ENCODE peak calls at places on chromosome 7, in ten cellular contexts. P is heart left ventricle; T is astrocyte; C is upper lobe of right lung; V is colonic mucosa; U is cardiac fibroblast; O is CD8-positive, alpha-beta T cell; D is cardiac muscle cell; G is NB4; F is coronary artery. K is an unnamed sample.

GRCh38 chr7:137295925-137296324 is 47.6 kb downstream of the PTN start:
- DNase-seq in P (no peak), T (no peak), C (no peak), V (no peak), U (no peak), O (no peak), D (no peak), G (no peak), F (no peak), K (no peak)

GRCh38 chr7:127667751-127668530 is 15.9 kb downstream of the SND1 start:
- DNase-seq in P (no peak), T (no peak), C (no peak), V (no peak), U (peak), O (no peak), D (no peak), G (peak), F (no peak), K (no peak)

GRCh38 chr7:54349259-54349658 is 192.9 kb upstream of the VSTM2A start:
- DNase-seq in P (no peak), T (peak), C (no peak), V (no peak), U (peak), O (no peak), D (no peak), G (no peak), F (no peak), K (no peak)

GRCh38 chr7:14207154-14207553 is 217.7 kb upstream of the ETV1 start:
- DNase-seq in P (peak), T (peak), C (no peak), V (no peak), U (peak), O (no peak), D (peak), G (no peak), F (no peak), K (no peak)

GRCh38 chr7:140541513-140542192 is 62.3 kb upstream of the MKRN1 start:
- DNase-seq in P (peak), T (peak), C (no peak), V (peak), U (peak), O (no peak), D (peak), G (no peak), F (no peak), K (peak)

GRCh38 chr7:38975944-38976392 is 1.7 kb upstream of the POU6F2 start:
- DNase-seq in P (no peak), T (no peak), C (peak), V (no peak), U (no peak), O (no peak), D (no peak), G (no peak), F (no peak), K (peak)

GRCh38 chr7:23938230-23938629 is 228.2 kb downstream of the STK31 start:
- DNase-seq in P (no peak), T (no peak), C (no peak), V (no peak), U (peak), O (no peak), D (no peak), G (no peak), F (no peak), K (no peak)

GRCh38 chr7:39501358-39501757 is 64.8 kb upstream of the YAE1 start:
- DNase-seq in P (no peak), T (no peak), C (no peak), V (no peak), U (no peak), O (no peak), D (no peak), G (no peak), F (no peak), K (no peak)

GRCh38 chr7:134533288-134533771 is 6.0 kb downstream of the AKR1B10 start:
- DNase-seq in P (no peak), T (no peak), C (no peak), V (no peak), U (no peak), O (no peak), D (no peak), G (no peak), F (peak), K (no peak)

GRCh38 chr7:66043681-66044497 is 31.7 kb upstream of the ASL start:
- DNase-seq in P (peak), T (peak), C (peak), V (peak), U (no peak), O (peak), D (peak), G (peak), F (no peak), K (no peak)

GRCh38 chr7:16114071-16114470 is 307.3 kb downstream of the CRPPA start:
- DNase-seq in P (no peak), T (no peak), C (no peak), V (no peak), U (no peak), O (no peak), D (no peak), G (no peak), F (no peak), K (no peak)

GRCh38 chr7:41702635-41703371 is at the start of gene INHBA:
- DNase-seq in P (peak), T (peak), C (no peak), V (no peak), U (peak), O (no peak), D (peak), G (no peak), F (no peak), K (no peak)

GRCh38 chr7:157727964-157728615 is 391.3 kb downstream of the DNAJB6 start:
- DNase-seq in P (no peak), T (no peak), C (no peak), V (no peak), U (no peak), O (no peak), D (no peak), G (no peak), F (no peak), K (no peak)

GRCh38 chr7:141649137-141649864 is 52.7 kb downstream of the DENND11 start:
- DNase-seq in P (no peak), T (peak), C (no peak), V (no peak), U (no peak), O (no peak), D (no peak), G (no peak), F (no peak), K (no peak)

DNA sequence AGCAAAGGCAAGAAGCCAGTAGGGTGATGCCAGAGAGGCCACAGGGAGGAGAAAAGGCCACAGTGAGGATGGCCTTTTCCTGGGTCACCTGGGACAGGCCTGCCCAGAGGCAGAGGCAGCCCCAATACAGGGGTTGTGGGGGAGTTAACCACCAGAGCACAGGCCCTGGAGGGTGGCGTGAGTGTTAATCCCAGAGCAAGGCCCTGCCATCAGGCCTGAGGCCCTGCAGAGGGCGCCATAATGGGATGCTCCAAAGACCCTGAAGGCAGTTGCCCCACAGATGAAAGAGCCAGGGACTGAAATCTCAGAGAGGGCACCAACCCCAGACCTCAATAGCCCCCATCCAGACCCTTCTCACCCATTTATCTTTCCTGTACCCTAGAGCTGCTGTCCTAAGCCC is 23.9 kb downstream of the SLC13A4 start:
- DNase-seq in P (no peak), T (no peak), C (no peak), V (no peak), U (no peak), O (no peak), D (no peak), G (peak), F (no peak), K (no peak)
- TF ChIP-seq CTCF in P (no peak), T (no peak), C (no peak), V (no peak), U (peak), O (no peak), D (peak), G (peak), F (no peak), K (no peak)

DNA sequence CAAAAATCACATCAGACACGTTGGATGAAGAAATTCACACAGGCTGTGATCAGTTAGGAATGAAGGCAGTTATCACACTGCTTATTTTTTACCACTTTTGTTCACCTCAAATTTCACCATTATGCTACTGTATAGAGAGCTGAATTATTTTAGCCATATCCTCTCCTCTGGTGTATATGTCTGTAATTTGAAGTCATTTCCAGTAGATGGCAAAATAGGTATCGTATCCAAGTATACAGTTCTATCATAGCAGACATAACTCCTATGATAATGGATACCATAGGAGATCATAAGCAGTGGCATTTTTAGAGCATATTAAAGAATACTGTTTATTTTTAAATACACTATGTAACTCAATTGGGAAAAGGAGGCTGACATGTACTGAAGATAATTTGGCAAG is 909.7 kb downstream of the DNAJB9 start:
- DNase-seq in P (no peak), T (no peak), C (no peak), V (no peak), U (no peak), O (no peak), D (no peak), G (peak), F (no peak), K (no peak)
- TF ChIP-seq CTCF in P (no peak), T (no peak), C (no peak), V (no peak), U (no peak), O (no peak), D (no peak), G (no peak), F (no peak), K (no peak)

GRCh38 chr7:37918526-37918925 is 1.9 kb upstream of the SFRP4 start:
- DNase-seq in P (no peak), T (no peak), C (no peak), V (no peak), U (no peak), O (no peak), D (no peak), G (peak), F (no peak), K (no peak)
- TF ChIP-seq CTCF in P (no peak), T (no peak), C (no peak), V (no peak), U (no peak), O (no peak), D (peak), G (peak), F (no peak), K (peak)

GRCh38 chr7:156560075-156560474 is 80.5 kb upstream of the RNF32 start:
- DNase-seq in P (no peak), T (no peak), C (no peak), V (peak), U (no peak), O (no peak), D (no peak), G (peak), F (no peak), K (no peak)
- TF ChIP-seq CTCF in P (no peak), T (peak), C (no peak), V (peak), U (no peak), O (no peak), D (no peak), G (peak), F (no peak), K (no peak)

GRCh38 chr7:114422478-114423217 is 8.0 kb downstream of the FOXP2 start:
- DNase-seq in P (no peak), T (no peak), C (no peak), V (no peak), U (no peak), O (no peak), D (no peak), G (no peak), F (no peak), K (no peak)

GRCh38 chr7:114423218-114423496 is 8.5 kb downstream of the FOXP2 start:
- DNase-seq in P (no peak), T (no peak), C (no peak), V (no peak), U (no peak), O (no peak), D (no peak), G (no peak), F (no peak), K (no peak)

GRCh38 chr7:114426380-114426779 is 11.8 kb downstream of the FOXP2 start:
- DNase-seq in P (no peak), T (no peak), C (no peak), V (no peak), U (no peak), O (no peak), D (no peak), G (no peak), F (no peak), K (no peak)

GRCh38 chr7:114428211-114428610 is 13.6 kb downstream of the FOXP2 start:
- DNase-seq in P (no peak), T (no peak), C (no peak), V (no peak), U (no peak), O (no peak), D (no peak), G (no peak), F (no peak), K (no peak)

DNA sequence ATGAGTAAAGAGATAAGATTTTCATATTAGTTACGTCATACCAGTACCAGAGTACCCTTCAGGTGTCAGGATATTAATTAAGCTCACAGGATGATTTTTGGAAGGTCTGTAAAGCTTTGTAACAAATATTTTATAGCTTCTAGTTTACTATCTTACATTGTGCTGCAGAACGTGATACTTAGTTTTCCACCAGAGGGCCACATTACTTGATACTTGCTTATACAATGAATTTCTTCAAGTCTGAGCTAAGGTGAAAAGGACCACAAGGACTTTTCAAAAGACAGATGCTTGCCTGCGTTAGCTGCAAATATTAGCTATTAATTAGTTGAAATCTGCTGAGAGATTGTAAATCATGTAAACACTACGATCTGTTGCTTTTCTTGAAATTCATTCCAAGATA is 12.2 kb downstream of the FOXP2 start:
- DNase-seq in P (no peak), T (no peak), C (no peak), V (no peak), U (peak), O (no peak), D (peak), G (no peak), F (no peak), K (no peak)
- TF ChIP-seq CTCF in P (no peak), T (peak), C (peak), V (no peak), U (no peak), O (no peak), D (peak), G (no peak), F (no peak), K (peak)

DNA sequence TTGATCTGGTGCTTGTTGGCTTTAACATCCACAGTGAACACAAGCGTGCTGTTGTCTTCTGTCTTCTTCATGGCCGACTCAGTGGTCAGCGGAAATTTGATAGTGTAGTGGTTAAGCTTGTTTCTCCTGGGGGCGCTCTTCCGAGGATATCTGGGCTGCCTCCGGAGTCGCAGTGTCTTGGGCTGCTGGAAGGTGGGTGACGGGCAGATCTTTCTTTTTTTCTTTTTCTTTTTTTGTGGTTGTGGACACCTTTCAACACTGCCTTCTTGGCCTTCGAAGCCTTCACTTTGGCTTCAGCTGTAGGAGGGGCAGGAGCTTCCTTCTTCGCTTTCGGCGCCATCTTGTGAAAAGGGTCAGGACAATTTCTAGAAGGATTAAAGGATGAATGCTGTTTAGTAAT is 23.8 kb upstream of the RPA3 start:
- DNase-seq in P (no peak), T (no peak), C (no peak), V (no peak), U (no peak), O (no peak), D (no peak), G (no peak), F (no peak), K (no peak)
- TF ChIP-seq CTCF in P (no peak), T (no peak), C (no peak), V (no peak), U (no peak), O (no peak), D (no peak), G (no peak), F (no peak), K (no peak)

DNA sequence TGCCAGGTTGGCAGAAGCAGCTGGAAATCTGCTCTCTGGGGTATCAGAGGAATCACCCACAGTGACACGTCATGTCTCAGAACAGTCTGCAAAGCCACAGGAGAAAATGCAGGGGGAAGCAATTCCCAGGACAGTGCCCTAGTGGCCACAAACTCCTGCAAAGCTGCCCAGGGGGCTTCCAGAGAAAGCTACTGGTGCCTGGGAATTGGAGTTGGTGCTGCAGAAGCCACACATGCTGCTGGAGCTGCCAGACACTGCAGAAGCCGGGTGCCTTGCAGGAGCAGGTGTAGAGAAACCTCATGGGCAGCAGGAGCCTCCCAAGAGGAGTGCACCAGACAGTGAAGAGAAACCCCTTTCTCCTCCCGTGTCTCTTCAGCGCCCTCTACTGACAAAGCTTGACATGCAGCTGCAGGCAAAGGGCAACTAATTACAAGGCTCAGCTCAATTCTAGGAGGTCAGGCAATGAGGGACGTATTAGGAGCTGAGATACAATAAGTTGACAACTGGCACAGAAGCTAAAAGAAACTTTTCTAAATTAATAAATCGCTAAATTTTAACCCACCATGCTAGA is 30.2 kb upstream of the NUB1 start:
- DNase-seq in P (no peak), T (no peak), C (no peak), V (peak), U (peak), O (no peak), D (no peak), G (peak), F (no peak), K (no peak)
- TF ChIP-seq CTCF in P (no peak), T (no peak), C (no peak), V (no peak), U (peak), O (no peak), D (no peak), G (peak), F (no peak), K (no peak)

DNA sequence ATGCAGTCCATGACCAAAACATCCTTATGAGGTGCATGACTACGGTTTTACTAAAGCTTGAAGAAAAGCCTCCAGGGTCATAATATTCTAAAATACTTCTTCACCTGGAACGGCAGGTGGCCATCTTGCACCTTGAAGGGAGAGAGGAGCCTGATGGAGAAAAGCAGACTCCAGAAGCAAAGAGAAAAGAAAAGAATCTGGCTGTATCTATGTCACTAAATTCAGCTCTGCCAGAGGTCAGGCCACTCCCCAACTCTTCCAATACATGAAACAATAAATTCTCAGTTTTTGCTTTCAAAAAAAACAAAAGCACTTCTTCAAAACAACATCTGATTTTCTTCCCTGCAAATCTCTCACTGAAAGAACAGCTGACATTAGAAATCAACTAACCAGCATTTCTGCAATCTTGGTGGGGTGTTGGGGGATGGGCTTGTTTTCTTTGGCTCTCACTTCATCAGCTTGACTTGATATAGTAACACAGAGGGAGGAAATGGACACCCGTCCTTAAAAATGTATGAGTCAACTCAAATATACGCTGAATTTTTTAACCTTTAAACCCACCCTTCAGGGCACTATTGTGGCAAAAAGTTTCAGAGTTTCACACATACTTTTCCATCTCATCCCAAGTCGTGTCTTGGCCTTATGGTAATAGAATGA is 21.6 kb downstream of the HIBADH start:
- DNase-seq in P (no peak), T (peak), C (no peak), V (no peak), U (peak), O (no peak), D (peak), G (peak), F (no peak), K (no peak)
- TF ChIP-seq CTCF in P (no peak), T (no peak), C (no peak), V (no peak), U (no peak), O (no peak), D (no peak), G (no peak), F (no peak), K (no peak)

K was measured in mesothelial cell of epicardium.